ENCODE peak calls at places on chromosome 17, in nine cellular contexts. T is HCT116; P is tibial artery; R is thoracic aorta; N is cardiac muscle cell; I is pancreas; M is A549; H is effector memory CD4-positive, alpha-beta T cell; A is CD8-positive, alpha-beta T cell. E is an unnamed sample. For H3K9me3, the result is how much of the 10 kb centered on the place peaks cover.

GRCh38 chr17:39098474-39099090 is 52.9 kb downstream of the PLXDC1 start:
- DNase-seq in T (no peak), P (no peak), R (no peak), N (no peak), I (no peak), M (no peak), H (no peak), A (no peak), E (no peak)

GRCh38 chr17:43814714-43815113 is 18.2 kb downstream of the MPP3 start:
- DNase-seq in T (no peak), P (no peak), R (no peak), N (peak), I (no peak), M (no peak), H (no peak), A (no peak), E (no peak)

GRCh38 chr17:75830168-75831031 is 13.8 kb downstream of the UNC13D start:
- DNase-seq in T (no peak), P (no peak), R (no peak), N (no peak), I (peak), M (peak), H (no peak), A (peak), E (no peak)

GRCh38 chr17:31433091-31433790 is 41.8 kb downstream of the RAB11FIP4 start:
- DNase-seq in T (no peak), P (no peak), R (no peak), N (no peak), I (no peak), M (no peak), H (peak), A (peak), E (peak)

GRCh38 chr17:61638087-61638486 is 47.1 kb upstream of the NACA2 start:
- DNase-seq in T (no peak), P (no peak), R (no peak), N (no peak), I (no peak), M (no peak), H (no peak), A (no peak), E (no peak)

GRCh38 chr17:40344321-40345160 is 20.0 kb downstream of the GJD3 start:
- DNase-seq in T (no peak), P (no peak), R (no peak), N (no peak), I (no peak), M (no peak), H (no peak), A (peak), E (peak)

GRCh38 chr17:50213026-50214015 is 11.9 kb upstream of the COL1A1 start:
- DNase-seq in T (no peak), P (no peak), R (no peak), N (no peak), I (no peak), M (no peak), H (no peak), A (peak), E (peak)

GRCh38 chr17:45345554-45346254 is 28.9 kb upstream of the MAP3K14 start:
- DNase-seq in T (no peak), P (no peak), R (no peak), N (peak), I (no peak), M (no peak), H (no peak), A (no peak), E (no peak)

GRCh38 chr17:17693253-17693954 is 12.1 kb downstream of the RAI1 start:
- DNase-seq in T (no peak), P (peak), R (peak), N (peak), I (peak), M (no peak), H (no peak), A (no peak), E (no peak)

GRCh38 chr17:44010966-44011647 is 3.7 kb downstream of the TMEM101 start:
- DNase-seq in T (no peak), P (no peak), R (no peak), N (no peak), I (no peak), M (no peak), H (no peak), A (no peak), E (no peak)

GRCh38 chr17:8968503-8968902 is 3.0 kb upstream of the PIK3R5 start:
- DNase-seq in T (no peak), P (no peak), R (no peak), N (no peak), I (no peak), M (no peak), H (no peak), A (no peak), E (no peak)

GRCh38 chr17:57541472-57542394 is 203.4 kb downstream of the CCDC182 start:
- DNase-seq in T (peak), P (no peak), R (peak), N (peak), I (no peak), M (peak), H (no peak), A (no peak), E (no peak)

GRCh38 chr17:44672479-44673093 is 16.3 kb downstream of the MEIOC start:
- DNase-seq in T (peak), P (no peak), R (no peak), N (peak), I (no peak), M (peak), H (no peak), A (no peak), E (no peak)

GRCh38 chr17:38476549-38476948 is 48.3 kb downstream of the ARHGAP23 start:
- DNase-seq in T (no peak), P (no peak), R (no peak), N (peak), I (no peak), M (no peak), H (no peak), A (no peak), E (no peak)

GRCh38 chr17:3693829-3694231 is 2.1 kb downstream of the P2RX5 start:
- DNase-seq in T (no peak), P (no peak), R (no peak), N (no peak), I (no peak), M (no peak), H (no peak), A (peak), E (peak)
- H3K4me3 ChIP-seq in T (no peak), P (no peak), R (no peak), N (no peak), I (no peak), M (no peak), H (no peak), A (no peak), E (no peak)

GRCh38 chr17:22462461-22462860 is 770.1 kb downstream of the KCNJ18 start:
- DNase-seq in T (no peak), P (no peak), R (no peak), N (no peak), I (no peak), M (no peak), H (no peak), A (no peak), E (no peak)

GRCh38 chr17:22461460-22462145 is 769.3 kb downstream of the KCNJ18 start:
- DNase-seq in T (no peak), P (no peak), R (no peak), N (no peak), I (no peak), M (no peak), H (no peak), A (no peak), E (no peak)

GRCh38 chr17:22460461-22461063 is 768.2 kb downstream of the KCNJ18 start:
- DNase-seq in T (no peak), P (no peak), R (no peak), N (no peak), I (no peak), M (no peak), H (no peak), A (no peak), E (no peak)

GRCh38 chr17:22459953-22460350 is 767.6 kb downstream of the KCNJ18 start:
- DNase-seq in T (no peak), P (no peak), R (no peak), N (no peak), I (peak), M (no peak), H (no peak), A (no peak), E (no peak)

GRCh38 chr17:22459331-22459952 is 767.1 kb downstream of the KCNJ18 start:
- DNase-seq in T (no peak), P (no peak), R (no peak), N (no peak), I (no peak), M (no peak), H (no peak), A (no peak), E (no peak)
- H3K9me3 ChIP-seq in T (under half), P (under half), R (under half), N (under half), I (under half), M (under half), H (under half), A (under half), E (under half)

DNA sequence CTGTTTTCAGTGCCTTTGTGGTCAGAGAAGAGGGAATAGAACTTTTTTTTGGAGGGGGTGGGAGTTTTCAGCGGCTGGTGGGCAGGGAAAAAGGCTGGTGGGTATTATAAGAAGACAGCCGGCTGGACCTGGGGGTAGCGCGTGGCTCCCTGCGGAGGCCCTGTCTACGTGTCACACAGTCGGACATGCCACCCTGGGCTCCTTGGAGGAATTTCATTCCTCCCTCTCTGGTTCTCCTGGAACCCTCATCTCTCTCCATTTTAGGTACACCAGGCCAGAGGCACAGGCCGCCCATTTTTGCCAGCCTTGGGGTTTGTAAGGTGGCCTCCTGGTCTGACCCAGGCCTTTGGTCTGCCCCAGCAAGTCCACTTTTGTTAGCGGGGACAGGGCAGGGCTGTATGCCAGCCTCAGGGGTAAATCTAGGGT is 908 bp downstream of the FKBP10 start:
- DNase-seq in T (no peak), P (no peak), R (no peak), N (no peak), I (no peak), M (no peak), H (no peak), A (no peak), E (no peak)
- H3K27ac ChIP-seq in T (peak), P (peak), R (peak), N (peak), I (no peak), M (peak), H (no peak), A (no peak), E (no peak)

GRCh38 chr17:80832266-80832676 is 159.4 kb upstream of the CHMP6 start:
- DNase-seq in T (no peak), P (peak), R (no peak), N (peak), I (no peak), M (peak), H (no peak), A (no peak), E (no peak)
- H3K4me3 ChIP-seq in T (peak), P (peak), R (peak), N (no peak), I (no peak), M (peak), H (peak), A (peak), E (peak)

GRCh38 chr17:26807024-26807423 is 486.9 kb upstream of the WSB1 start:
- DNase-seq in T (no peak), P (no peak), R (no peak), N (no peak), I (no peak), M (no peak), H (no peak), A (no peak), E (no peak)
- H3K9me3 ChIP-seq in T (half or more), P (under half), R (under half), N (under half), I (under half), M (under half), H (under half), A (under half), E (under half)

GRCh38 chr17:10172778-10173177 is 25.6 kb downstream of the GAS7 start:
- DNase-seq in T (no peak), P (no peak), R (no peak), N (no peak), I (no peak), M (no peak), H (no peak), A (no peak), E (no peak)
- H3K27ac ChIP-seq in T (no peak), P (no peak), R (no peak), N (no peak), I (no peak), M (no peak), H (no peak), A (no peak), E (no peak)

DNA sequence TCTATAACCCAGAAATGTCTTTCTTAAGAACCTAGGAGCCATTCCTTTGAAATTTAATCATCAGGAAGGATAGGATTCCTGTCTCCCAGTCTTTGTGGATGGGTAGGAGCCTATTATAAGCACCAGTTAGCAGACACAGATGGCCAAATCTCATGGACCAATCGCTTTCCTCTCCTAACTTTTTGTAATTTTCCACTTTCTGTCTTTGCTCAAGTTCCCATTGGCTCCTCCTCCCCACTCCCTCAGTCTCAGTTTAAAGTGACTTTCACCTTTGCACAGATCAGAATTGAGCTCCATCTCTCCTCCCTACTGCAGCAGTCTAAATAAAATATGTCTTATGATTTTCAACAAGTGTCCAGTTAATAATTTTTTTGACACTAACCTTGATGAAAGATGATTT is 192.3 kb downstream of the HS3ST3A1 start:
- DNase-seq in T (no peak), P (no peak), R (no peak), N (no peak), I (no peak), M (no peak), H (no peak), A (no peak), E (no peak)
- H3K4me3 ChIP-seq in T (no peak), P (no peak), R (no peak), N (no peak), I (no peak), M (no peak), H (no peak), A (no peak), E (no peak)

GRCh38 chr17:52754838-52755237 is 596.3 kb upstream of the CA10 start:
- DNase-seq in T (no peak), P (no peak), R (no peak), N (no peak), I (no peak), M (no peak), H (no peak), A (no peak), E (no peak)
- H3K9me3 ChIP-seq in T (under half), P (under half), R (under half), N (under half), I (under half), M (under half), H (under half), A (under half), E (under half)

GRCh38 chr17:28053044-28053670 is 10.7 kb downstream of the NLK start:
- DNase-seq in T (no peak), P (no peak), R (no peak), N (no peak), I (no peak), M (no peak), H (no peak), A (no peak), E (no peak)
- H3K27ac ChIP-seq in T (no peak), P (no peak), R (no peak), N (peak), I (peak), M (no peak), H (no peak), A (no peak), E (no peak)

GRCh38 chr17:77375526-77375916 is 234.8 kb downstream of the SEC14L1 start:
- DNase-seq in T (no peak), P (no peak), R (no peak), N (no peak), I (no peak), M (no peak), H (no peak), A (no peak), E (no peak)
- H3K4me3 ChIP-seq in T (no peak), P (peak), R (peak), N (no peak), I (no peak), M (no peak), H (peak), A (peak), E (peak)